ENCODE peak calls at places on chromosomes 4 and X, in six cellular contexts. S, E, Q, T, O and U are unnamed samples.

GRCh38 chr4:153018716-153019115 is 82.6 kb downstream of the FHDC1 start:
- DNase-seq in S (no peak), Q (no peak), E (no peak), T (no peak), O (no peak), U (no peak)

GRCh38 chrX:43958529-43958928 is 14.7 kb downstream of the NDP start:
- DNase-seq in O (no peak), S (peak; percentile 73), Q (no peak), T (no peak), E (no peak), U (peak; percentile 18)

GRCh38 chr4:186134254-186134653 is 29.8 kb downstream of the FAM149A start:
- DNase-seq in O (no peak), Q (no peak), E (no peak), T (no peak), S (no peak), U (no peak)

GRCh38 chr4:8911311-8912088 is 39.9 kb upstream of the HMX1 start:
- DNase-seq in S (peak; percentile 87), O (peak; percentile 77), Q (no peak), T (no peak), E (peak; percentile 64), U (no peak)

GRCh38 chrX:153778684-153779101 is 2.1 kb upstream of the SRPK3 start:
- DNase-seq in O (no peak), S (no peak), Q (no peak), T (no peak), E (peak; percentile 6), U (no peak)

GRCh38 chrX:107700317-107700774 is 72.0 kb downstream of the PRPS1 start:
- DNase-seq in E (no peak), T (no peak), O (no peak), S (peak; percentile 55), Q (no peak), U (peak; percentile 14)

GRCh38 chrX:137234651-137235402 is 201.0 kb upstream of the GPR101 start:
- DNase-seq in O (no peak), E (no peak), T (no peak), Q (no peak), S (no peak), U (no peak)

GRCh38 chrX:18931972-18932371 is 51.9 kb downstream of the PHKA2 start:
- DNase-seq in O (no peak), S (peak; percentile 44), Q (no peak), E (no peak), T (no peak), U (no peak)

GRCh38 chr4:87353592-87353991 is 30.9 kb upstream of the HSD17B13 start:
- DNase-seq in O (no peak), T (peak; percentile 12), E (no peak), S (peak; percentile 84), Q (no peak), U (no peak)

GRCh38 chr4:169050308-169050707 is 40.3 kb upstream of the CBR4 start:
- DNase-seq in T (no peak), E (no peak), S (no peak), O (no peak), Q (no peak), U (no peak)

GRCh38 chr4:109432676-109433075 is 939 bp upstream of the SEC24B start:
- DNase-seq in S (peak; percentile 87), Q (no peak), T (no peak), O (no peak), E (no peak), U (no peak)

GRCh38 chr4:74217365-74217764 is 59.4 kb downstream of the MTHFD2L start:
- DNase-seq in O (no peak), S (no peak), Q (no peak), E (no peak), T (no peak), U (no peak)

GRCh38 chr4:8175686-8176085 is 17.1 kb upstream of the ABLIM2 start:
- DNase-seq in O (no peak), T (no peak), S (no peak), Q (no peak), E (no peak), U (no peak)

GRCh38 chr4:136741468-136741867 is 790.8 kb downstream of the PCDH18 start:
- DNase-seq in T (no peak), E (no peak), Q (no peak), O (no peak), S (no peak), U (no peak)

GRCh38 chrX:140733766-140734342 is 24.3 kb downstream of the LINC00632 start:
- DNase-seq in O (no peak), T (no peak), Q (no peak), S (peak; percentile 62), E (no peak), U (no peak)

GRCh38 chr4:149645790-149646189 is 169.9 kb downstream of the IQCM start:
- DNase-seq in O (no peak), E (no peak), T (no peak), S (no peak), Q (no peak), U (no peak)

GRCh38 chrX:84729809-84730208 is 227.6 kb upstream of the HDX start:
- DNase-seq in S (peak; percentile 52), O (no peak), Q (no peak), T (peak; percentile 1), E (no peak), U (peak; percentile 2)

GRCh38 chr4:145234086-145234694 is 53.8 kb upstream of the OTUD4 start:
- DNase-seq in Q (peak; percentile 16), E (no peak), S (peak; percentile 67), T (peak; percentile 58), O (no peak), U (no peak)